ENCODE peak calls at places on chromosomes 4 and X, in seven cellular contexts. C is GM23338, O is breast epithelium, N is epithelial cell of esophagus, V is fibroblast of lung, D is fibroblast of pulmonary artery, P is vagina. Y is an unnamed sample.

GRCh38 chr4:122086338-122086737 is 65.8 kb upstream of the BLTP1 start:
- DNase-seq in O (no peak), N (peak), P (no peak), C (no peak), D (no peak), V (no peak), Y (no peak)

GRCh38 chrX:107713205-107714195 is 62.1 kb downstream of the TSC22D3 start:
- DNase-seq in P (no peak), O (no peak), V (no peak), C (no peak), D (peak), N (no peak), Y (no peak)

GRCh38 chr4:99885063-99885664 is 9.1 kb downstream of the LAMTOR3 start:
- DNase-seq in V (peak), O (no peak), N (peak), C (peak), P (no peak), D (peak), Y (peak)

GRCh38 chrX:679161-679979 is 48.8 kb downstream of the SHOX start:
- DNase-seq in O (no peak), D (no peak), N (no peak), P (no peak), C (no peak), V (no peak), Y (no peak)

GRCh38 chr4:26342328-26343040 is 21.7 kb downstream of the RBPJ start:
- DNase-seq in C (no peak), O (no peak), P (no peak), N (peak), D (peak), V (peak), Y (peak)

GRCh38 chr4:182492456-182492855 is 249.3 kb downstream of the TENM3 start:
- DNase-seq in O (no peak), V (peak), P (no peak), D (peak), N (no peak), C (no peak), Y (no peak)

GRCh38 chrX:21725498-21725897 is 32.4 kb downstream of the SMPX start:
- DNase-seq in N (peak), C (peak), O (no peak), D (peak), V (peak), P (no peak), Y (no peak)

GRCh38 chrX:74923942-74924448 is 1.3 kb downstream of the NEXMIF start:
- DNase-seq in O (no peak), P (no peak), D (peak), N (no peak), C (peak), V (no peak), Y (no peak)

GRCh38 chr4:170325599-170325998 is 235.8 kb upstream of the AADAT start:
- DNase-seq in V (no peak), N (no peak), P (no peak), C (no peak), O (no peak), D (no peak), Y (no peak)

GRCh38 chrX:72358313-72358712 is 52.6 kb upstream of the CITED1 start:
- DNase-seq in C (no peak), N (peak), V (peak), P (no peak), O (no peak), D (peak), Y (no peak)

DNA sequence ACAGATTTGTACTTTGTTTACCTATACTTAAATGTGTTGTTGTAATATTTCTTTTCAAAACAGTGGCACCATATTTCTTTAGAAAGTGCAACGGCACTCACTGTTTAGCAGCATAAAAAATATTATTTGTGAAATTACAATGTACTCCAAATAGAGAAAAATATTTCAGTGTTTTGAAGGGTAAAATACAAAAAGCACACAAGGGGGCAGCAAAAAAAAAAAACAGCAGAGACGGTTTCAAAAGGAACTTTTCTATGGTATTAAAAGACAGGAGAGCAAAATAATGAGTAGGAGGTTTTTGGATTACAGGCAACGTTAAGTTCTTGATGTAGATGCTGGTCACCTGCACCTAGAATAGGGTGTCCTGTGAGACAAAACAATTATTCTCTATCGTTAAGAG is 2.0 kb downstream of the NUDT11 start:
- DNase-seq in D (no peak), O (no peak), C (no peak), N (no peak), V (no peak), P (no peak), Y (no peak)
- TF ChIP-seq CTCF in D (peak), O (no peak), C (peak), N (no peak), V (no peak), P (no peak), Y (no peak)

DNA sequence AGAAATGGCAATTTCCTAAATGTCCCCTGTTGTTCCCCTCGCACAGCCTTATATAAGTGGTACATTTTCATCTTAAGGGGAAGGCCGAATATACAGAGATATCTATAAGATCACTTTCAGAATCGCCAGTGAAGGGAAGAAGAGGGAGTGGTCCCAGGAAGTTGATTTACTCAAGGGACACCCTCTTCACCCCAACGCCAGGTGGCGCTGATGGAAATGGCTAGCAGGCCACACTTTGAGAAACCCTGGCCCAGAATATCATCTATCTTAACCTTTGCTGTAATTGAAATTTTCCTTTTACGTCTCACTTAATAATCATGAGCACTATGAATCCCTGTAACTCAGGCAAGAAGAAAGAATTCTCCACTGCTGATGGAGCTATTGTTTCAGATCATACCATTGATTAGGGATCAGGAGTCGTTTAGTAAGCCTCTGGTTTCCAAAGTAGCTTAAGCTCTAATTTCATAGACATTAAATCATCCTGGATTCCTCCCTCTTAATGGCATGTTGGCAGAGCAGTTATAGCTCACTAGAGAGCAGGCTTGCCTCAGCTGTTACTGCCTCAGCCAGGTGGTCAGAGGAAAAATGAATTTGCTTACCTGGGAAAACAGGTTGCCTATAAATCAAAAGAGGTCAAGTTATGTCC is 941.3 kb upstream of the TENM3 start:
- DNase-seq in P (no peak), D (peak), V (peak), N (peak), C (peak), O (no peak), Y (peak)
- TF ChIP-seq CTCF in P (no peak), D (peak), V (no peak), N (peak), C (peak), O (no peak), Y (peak)

GRCh38 chrX:120768254-120768653 is 107.4 kb downstream of the CT47B1 start:
- DNase-seq in N (no peak), P (no peak), O (no peak), V (no peak), D (no peak), C (no peak), Y (no peak)

GRCh38 chrX:120774611-120775010 is 101.1 kb downstream of the CT47B1 start:
- DNase-seq in P (no peak), O (no peak), C (no peak), N (no peak), V (no peak), D (peak), Y (no peak)

GRCh38 chrX:120773801-120774200 is 101.9 kb downstream of the CT47B1 start:
- DNase-seq in N (no peak), C (no peak), D (no peak), V (no peak), O (no peak), P (no peak), Y (no peak)

GRCh38 chrX:120768681-120769080 is 107.0 kb downstream of the CT47B1 start:
- DNase-seq in O (no peak), P (no peak), D (peak), V (peak), N (peak), C (no peak), Y (no peak)

GRCh38 chrX:120769576-120770341 is 105.9 kb downstream of the CT47B1 start:
- DNase-seq in P (no peak), V (peak), D (peak), O (no peak), N (peak), C (peak), Y (peak)
- TF ChIP-seq CTCF in P (no peak), V (no peak), D (peak), O (peak), N (peak), C (peak), Y (no peak)

GRCh38 chr4:117434424-117434823 is 349.0 kb upstream of the TRAM1L1 start:
- DNase-seq in O (no peak), P (no peak), N (no peak), D (no peak), V (no peak), C (no peak), Y (no peak)

GRCh38 chr4:117429506-117429905 is 344.1 kb upstream of the TRAM1L1 start:
- DNase-seq in P (no peak), V (no peak), N (no peak), O (no peak), C (no peak), D (no peak), Y (no peak)

GRCh38 chr4:117429061-117429460 is 343.7 kb upstream of the TRAM1L1 start:
- DNase-seq in V (no peak), C (peak), N (no peak), O (no peak), D (no peak), P (no peak), Y (no peak)
- TF ChIP-seq CTCF in V (no peak), C (peak), N (no peak), O (no peak), D (no peak), P (no peak), Y (no peak)

DNA sequence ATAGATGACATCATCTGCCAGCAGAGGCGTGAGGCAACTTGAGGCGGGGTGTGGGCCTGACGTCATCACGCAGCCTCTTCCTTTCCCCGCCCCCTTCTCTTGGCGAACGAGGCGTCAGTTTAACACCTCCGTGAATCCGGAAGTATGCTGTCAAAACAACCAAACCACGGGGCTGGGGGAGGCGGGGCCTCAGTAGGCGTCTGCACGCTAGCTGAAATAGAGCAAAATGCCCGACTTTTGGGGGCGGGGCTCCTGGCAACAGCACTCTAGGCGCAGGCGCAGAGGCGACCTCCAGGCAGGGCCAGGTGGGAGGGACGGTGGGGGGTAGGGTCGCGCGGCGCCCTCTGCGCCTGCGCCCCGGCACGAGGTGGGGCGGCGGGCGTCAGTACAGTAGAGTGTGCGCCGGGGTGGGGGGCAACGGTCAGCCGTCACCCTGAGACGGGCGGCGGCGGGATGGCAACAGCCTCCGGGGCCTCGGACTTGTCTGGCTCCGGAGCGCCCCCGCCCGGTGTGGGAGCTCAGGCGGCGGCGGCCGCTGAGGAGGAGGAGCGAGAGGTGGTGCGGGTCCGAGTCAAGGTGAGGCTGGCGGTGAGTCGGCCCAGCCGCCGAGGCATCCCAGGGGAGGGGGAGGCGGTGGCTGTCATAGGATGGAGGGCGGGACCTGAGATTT is at the start of gene TBC1D25:
- DNase-seq in D (peak), V (peak), O (peak), N (peak), P (no peak), C (peak), Y (peak)
- TF ChIP-seq CTCF in D (peak), V (peak), O (no peak), N (peak), P (no peak), C (no peak), Y (no peak)

DNA sequence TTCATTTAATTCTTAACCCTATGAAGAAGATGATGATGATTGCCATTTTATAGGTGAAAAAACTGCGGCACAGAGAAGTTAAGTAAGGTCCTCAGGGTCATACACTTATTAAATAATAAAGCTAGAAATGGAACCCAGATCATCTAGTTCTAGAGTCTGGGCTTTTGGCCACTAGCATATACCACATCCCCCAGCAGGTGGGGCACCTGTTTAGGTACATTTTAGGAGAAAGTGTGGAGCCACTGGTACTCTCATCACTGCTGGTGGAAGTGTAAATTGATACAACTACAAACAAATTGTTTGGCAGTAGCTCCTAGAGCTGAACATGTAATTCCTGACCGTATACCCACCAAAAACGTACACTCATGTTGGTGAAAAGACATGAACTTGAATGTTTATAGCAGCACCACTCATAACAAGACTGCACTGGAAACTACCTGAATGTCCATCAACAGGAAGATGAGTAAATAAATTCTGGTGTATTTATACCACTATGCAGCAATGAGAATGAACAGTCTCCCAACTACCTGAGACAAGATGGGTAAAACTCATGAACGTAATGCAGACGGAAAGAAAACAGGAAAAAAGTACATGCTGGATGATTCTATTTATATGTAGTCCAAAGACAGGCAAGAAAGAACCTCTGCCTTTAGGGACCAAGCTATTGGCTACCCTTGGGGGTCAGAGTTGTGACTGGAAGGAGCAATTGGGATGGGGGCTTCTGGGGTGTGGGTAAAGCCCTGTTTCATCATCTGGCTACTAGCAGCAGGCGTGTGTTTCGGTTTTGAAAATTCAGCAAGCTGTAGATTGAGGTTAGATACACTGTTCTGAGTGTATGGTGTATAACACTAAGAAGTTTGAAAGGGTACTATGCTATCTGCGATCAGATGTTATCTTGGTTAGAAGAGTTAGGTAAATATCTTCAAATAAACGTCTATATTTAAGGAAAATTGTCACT is 72.3 kb upstream of the ADGRG2 start:
- DNase-seq in P (no peak), C (no peak), D (no peak), O (no peak), V (no peak), N (no peak), Y (peak)
- TF ChIP-seq CTCF in P (no peak), C (no peak), D (no peak), O (no peak), V (no peak), N (no peak), Y (no peak)

GRCh38 chrX:46545111-46546005 is at the start of gene ZNF674:
- DNase-seq in O (peak), P (no peak), V (peak), C (peak), D (peak), N (peak), Y (peak)
- TF ChIP-seq CTCF in O (no peak), P (no peak), V (no peak), C (peak), D (peak), N (peak), Y (no peak)

GRCh38 chr4:159607824-159608223 is 504.9 kb downstream of the RAPGEF2 start:
- DNase-seq in O (no peak), P (no peak), N (peak), V (peak), C (peak), D (no peak), Y (peak)

GRCh38 chr4:159606835-159607234 is 504.0 kb downstream of the RAPGEF2 start:
- DNase-seq in O (no peak), P (no peak), C (no peak), D (no peak), N (no peak), V (peak), Y (no peak)

GRCh38 chr4:159608434-159608833 is 505.6 kb downstream of the RAPGEF2 start:
- DNase-seq in P (no peak), D (no peak), O (no peak), C (no peak), V (peak), N (peak), Y (no peak)
- TF ChIP-seq CTCF in P (no peak), D (no peak), O (no peak), C (no peak), V (no peak), N (peak), Y (no peak)